ENCODE peak calls at places on chromosomes 11 and 22, in five cellular contexts. One of them, this sample, is unnamed.

GRCh38 chr11:114080769-114081168 is 21.3 kb downstream of the ZBTB16 start:
- ATAC-seq in K562: no peak
- ATAC-seq in upper lobe of left lung: no peak
- ATAC-seq in GM12878: no peak
- ATAC-seq in HepG2: no peak
- ATAC-seq in this sample: no peak

GRCh38 chr22:19607198-19608113 is 83.2 kb upstream of the CLDN5 start:
- ATAC-seq in upper lobe of left lung: peak
- ATAC-seq in HepG2: peak
- ATAC-seq in K562: peak
- ATAC-seq in GM12878: peak
- ATAC-seq in this sample: peak

GRCh38 chr11:131455843-131456704 is 85.7 kb downstream of the NTM start:
- ATAC-seq in HepG2: no peak
- ATAC-seq in upper lobe of left lung: no peak
- ATAC-seq in K562: no peak
- ATAC-seq in GM12878: no peak
- ATAC-seq in this sample: no peak

GRCh38 chr22:43926349-43926710 is 2.7 kb downstream of the PNPLA3 start:
- ATAC-seq in upper lobe of left lung: no peak
- ATAC-seq in GM12878: no peak
- ATAC-seq in HepG2: no peak
- ATAC-seq in K562: no peak
- ATAC-seq in this sample: no peak

GRCh38 chr22:27867114-27867957 is 51.7 kb downstream of the PITPNB start:
- ATAC-seq in HepG2: no peak
- ATAC-seq in K562: no peak
- ATAC-seq in upper lobe of left lung: peak
- ATAC-seq in GM12878: peak
- ATAC-seq in this sample: no peak

GRCh38 chr22:43823353-43823908 is 11.3 kb upstream of the EFCAB6 start:
- ATAC-seq in K562: no peak
- ATAC-seq in upper lobe of left lung: no peak
- ATAC-seq in GM12878: no peak
- ATAC-seq in HepG2: peak
- ATAC-seq in this sample: no peak

GRCh38 chr22:19645905-19646304 is 68.4 kb upstream of the SEPTIN5 start:
- ATAC-seq in upper lobe of left lung: no peak
- ATAC-seq in GM12878: no peak
- ATAC-seq in HepG2: no peak
- ATAC-seq in K562: no peak
- ATAC-seq in this sample: no peak

GRCh38 chr11:120646206-120646605 is 134.7 kb downstream of the GRIK4 start:
- ATAC-seq in K562: no peak
- ATAC-seq in upper lobe of left lung: no peak
- ATAC-seq in GM12878: no peak
- ATAC-seq in HepG2: no peak
- ATAC-seq in this sample: no peak

GRCh38 chr11:67276821-67277230 is 10.6 kb downstream of the GRK2 start:
- ATAC-seq in HepG2: no peak
- ATAC-seq in K562: peak
- ATAC-seq in upper lobe of left lung: peak
- ATAC-seq in GM12878: peak
- ATAC-seq in this sample: peak

GRCh38 chr11:16814410-16815046 is 76.1 kb downstream of the C11orf58 start:
- ATAC-seq in K562: peak
- ATAC-seq in HepG2: no peak
- ATAC-seq in GM12878: no peak
- ATAC-seq in upper lobe of left lung: peak
- ATAC-seq in this sample: no peak

GRCh38 chr11:61973603-61974162 is 6.2 kb upstream of the FTH1 start:
- ATAC-seq in K562: peak
- ATAC-seq in upper lobe of left lung: no peak
- ATAC-seq in GM12878: no peak
- ATAC-seq in HepG2: peak
- ATAC-seq in this sample: no peak

GRCh38 chr22:33909906-33910305 is 10.4 kb downstream of the LARGE1 start:
- ATAC-seq in upper lobe of left lung: no peak
- ATAC-seq in GM12878: no peak
- ATAC-seq in HepG2: no peak
- ATAC-seq in K562: no peak
- ATAC-seq in this sample: no peak

GRCh38 chr11:107856981-107857517 is 1.5 kb downstream of the SLC35F2 start:
- ATAC-seq in K562: peak
- ATAC-seq in HepG2: no peak
- ATAC-seq in GM12878: no peak
- ATAC-seq in upper lobe of left lung: no peak
- ATAC-seq in this sample: no peak

GRCh38 chr11:7439921-7440320 is 45.4 kb upstream of the OLFML1 start:
- ATAC-seq in HepG2: no peak
- ATAC-seq in K562: no peak
- ATAC-seq in upper lobe of left lung: no peak
- ATAC-seq in GM12878: no peak
- ATAC-seq in this sample: no peak

DNA sequence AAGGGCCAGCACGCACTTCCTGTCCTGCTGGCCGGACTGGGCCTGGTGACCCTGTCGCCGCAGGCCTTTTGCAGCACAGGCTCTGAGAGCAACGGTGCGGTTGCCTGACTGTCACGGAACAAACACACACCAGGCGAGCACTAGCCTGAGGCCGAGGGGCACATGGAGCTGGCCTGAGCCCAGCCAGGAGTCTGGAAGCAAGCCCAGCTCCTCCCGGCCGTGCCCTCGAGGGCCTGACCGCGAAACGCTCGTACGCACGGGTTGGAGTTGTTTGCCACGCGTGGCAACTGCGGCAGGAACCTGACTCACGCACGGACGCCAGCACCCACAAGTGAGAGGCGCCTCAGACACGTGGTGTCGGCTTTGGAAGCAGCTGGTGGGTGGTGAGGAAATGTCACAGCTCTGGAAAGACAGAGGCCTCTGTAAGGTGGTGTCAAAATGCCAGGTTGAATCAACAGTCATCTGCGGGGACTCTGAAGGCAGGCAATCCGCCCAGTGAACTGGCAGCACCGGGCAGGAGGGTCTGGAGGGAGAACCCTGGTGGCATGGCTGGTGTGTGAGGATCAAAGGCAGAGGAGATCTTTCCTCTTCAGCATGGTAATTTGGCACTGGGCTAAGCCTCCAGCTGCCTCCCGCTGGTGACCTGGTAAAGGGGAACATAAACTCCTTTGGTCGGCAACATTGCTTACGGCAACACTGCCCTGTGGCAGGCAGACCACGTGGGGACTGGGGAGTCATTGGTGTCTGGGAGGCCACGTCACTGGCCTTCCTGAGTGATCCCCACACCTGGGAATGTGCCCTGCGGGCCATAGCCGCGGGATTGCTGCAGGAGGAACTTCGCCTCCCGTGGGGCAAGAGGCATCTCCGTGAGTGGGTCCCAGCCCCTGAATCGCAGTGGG is 15.3 kb upstream of the IL17REL start:
- ATAC-seq in K562: no peak
- ATAC-seq in GM12878: no peak
- ATAC-seq in HepG2: no peak
- ATAC-seq in upper lobe of left lung: no peak
- ATAC-seq in this sample: peak
- TF ChIP-seq POLR2AphosphoS5 in K562: no peak
- TF ChIP-seq POLR2AphosphoS5 in GM12878: no peak
- TF ChIP-seq POLR2AphosphoS5 in HepG2: no peak
- TF ChIP-seq POLR2AphosphoS5 in upper lobe of left lung: no peak
- TF ChIP-seq POLR2AphosphoS5 in this sample: no peak

DNA sequence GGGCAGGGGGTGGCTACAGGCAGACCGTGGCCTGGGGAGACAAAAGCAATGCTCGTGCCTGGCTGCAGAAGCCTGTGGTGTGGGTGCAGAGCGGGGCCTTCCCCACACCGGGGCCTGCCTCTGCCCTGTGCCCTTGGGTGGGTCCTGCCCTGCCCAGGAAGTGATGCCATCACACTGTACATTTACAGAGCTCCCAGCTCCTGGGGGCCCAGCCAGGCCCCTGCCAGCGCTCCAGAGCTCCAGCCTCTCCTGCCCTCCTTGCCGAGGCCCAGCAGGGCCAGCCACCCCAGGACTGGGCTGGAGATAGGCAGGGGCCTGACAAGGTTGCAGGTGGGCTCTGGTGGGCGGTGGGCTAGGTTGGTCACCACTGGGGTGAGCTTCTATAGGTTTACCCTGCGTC is 40.2 kb downstream of the MUC5B start:
- ATAC-seq in HepG2: peak
- ATAC-seq in GM12878: peak
- ATAC-seq in upper lobe of left lung: no peak
- ATAC-seq in K562: no peak
- ATAC-seq in this sample: peak
- H3K4me3 ChIP-seq in HepG2: peak
- H3K4me3 ChIP-seq in GM12878: no peak
- H3K4me3 ChIP-seq in upper lobe of left lung: no peak
- H3K4me3 ChIP-seq in K562: peak
- H3K4me3 ChIP-seq in this sample: no peak

GRCh38 chr11:11288972-11289616 is 64.0 kb downstream of the CSNK2A3 start:
- ATAC-seq in upper lobe of left lung: no peak
- ATAC-seq in K562: no peak
- ATAC-seq in GM12878: no peak
- ATAC-seq in HepG2: no peak
- ATAC-seq in this sample: no peak

GRCh38 chr11:11279956-11280689 is 72.9 kb downstream of the CSNK2A3 start:
- ATAC-seq in HepG2: peak
- ATAC-seq in K562: no peak
- ATAC-seq in GM12878: no peak
- ATAC-seq in upper lobe of left lung: no peak
- ATAC-seq in this sample: peak

GRCh38 chr11:11280826-11281225 is 72.2 kb downstream of the CSNK2A3 start:
- ATAC-seq in K562: no peak
- ATAC-seq in upper lobe of left lung: no peak
- ATAC-seq in HepG2: no peak
- ATAC-seq in GM12878: no peak
- ATAC-seq in this sample: no peak

GRCh38 chr11:11281626-11282025 is 71.4 kb downstream of the CSNK2A3 start:
- ATAC-seq in GM12878: no peak
- ATAC-seq in K562: no peak
- ATAC-seq in upper lobe of left lung: no peak
- ATAC-seq in HepG2: no peak
- ATAC-seq in this sample: no peak

DNA sequence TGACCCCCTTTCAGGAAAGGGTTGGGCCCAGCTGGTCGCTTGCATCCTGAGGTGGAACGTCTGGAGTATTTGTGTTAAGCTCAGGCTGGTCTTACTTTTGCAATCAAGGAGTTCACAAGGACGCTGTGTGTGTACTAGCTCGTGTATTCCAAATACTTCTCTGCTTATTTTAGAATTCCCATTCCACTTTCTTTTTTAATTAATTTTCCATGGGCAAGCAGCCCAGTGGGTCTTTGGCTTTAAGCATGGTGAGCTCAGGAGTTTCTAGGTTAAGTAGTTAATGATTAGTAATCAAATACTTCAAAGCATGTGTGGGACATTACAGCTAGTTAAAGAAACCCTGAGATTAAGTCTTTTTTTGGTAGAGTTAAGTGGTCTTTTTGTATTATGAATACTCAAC is 68.6 kb downstream of the CSNK2A3 start:
- ATAC-seq in HepG2: no peak
- ATAC-seq in upper lobe of left lung: no peak
- ATAC-seq in GM12878: no peak
- ATAC-seq in K562: no peak
- ATAC-seq in this sample: no peak
- TF ChIP-seq EP300 in HepG2: no peak
- TF ChIP-seq EP300 in upper lobe of left lung: no peak
- TF ChIP-seq EP300 in GM12878: no peak
- TF ChIP-seq EP300 in K562: no peak
- TF ChIP-seq EP300 in this sample: no peak

GRCh38 chr22:37806409-37807338 is 1.1 kb upstream of the GCAT start:
- ATAC-seq in GM12878: no peak
- ATAC-seq in HepG2: no peak
- ATAC-seq in upper lobe of left lung: no peak
- ATAC-seq in K562: peak
- ATAC-seq in this sample: no peak
- TF ChIP-seq POLR2AphosphoS5 in GM12878: no peak
- TF ChIP-seq POLR2AphosphoS5 in HepG2: no peak
- TF ChIP-seq POLR2AphosphoS5 in upper lobe of left lung: no peak
- TF ChIP-seq POLR2AphosphoS5 in K562: no peak
- TF ChIP-seq POLR2AphosphoS5 in this sample: no peak

GRCh38 chr11:75813126-75813525 is 1.9 kb upstream of the UVRAG start:
- ATAC-seq in HepG2: no peak
- ATAC-seq in K562: no peak
- ATAC-seq in GM12878: peak
- ATAC-seq in upper lobe of left lung: no peak
- ATAC-seq in this sample: no peak

GRCh38 chr11:75810637-75811383 is 4.2 kb upstream of the UVRAG start:
- ATAC-seq in K562: no peak
- ATAC-seq in HepG2: no peak
- ATAC-seq in GM12878: peak
- ATAC-seq in upper lobe of left lung: no peak
- ATAC-seq in this sample: no peak

GRCh38 chr11:75812542-75813040 is 2.4 kb upstream of the UVRAG start:
- ATAC-seq in upper lobe of left lung: no peak
- ATAC-seq in HepG2: peak
- ATAC-seq in K562: no peak
- ATAC-seq in GM12878: no peak
- ATAC-seq in this sample: no peak

GRCh38 chr11:75809991-75810390 is 5.0 kb upstream of the UVRAG start:
- ATAC-seq in K562: no peak
- ATAC-seq in HepG2: no peak
- ATAC-seq in GM12878: no peak
- ATAC-seq in upper lobe of left lung: no peak
- ATAC-seq in this sample: no peak

GRCh38 chr11:75811485-75811884 is 3.5 kb upstream of the UVRAG start:
- ATAC-seq in K562: no peak
- ATAC-seq in GM12878: no peak
- ATAC-seq in HepG2: no peak
- ATAC-seq in upper lobe of left lung: no peak
- ATAC-seq in this sample: no peak
- H3K4me3 ChIP-seq in K562: no peak
- H3K4me3 ChIP-seq in GM12878: peak
- H3K4me3 ChIP-seq in HepG2: no peak
- H3K4me3 ChIP-seq in upper lobe of left lung: no peak
- H3K4me3 ChIP-seq in this sample: no peak

This sample was measured in gastroesophageal sphincter.